ENCODE peak calls at places on chromosome 16, in four cellular contexts. One of them, this sample, is unnamed.

GRCh38 chr16:53478965-53479364 is 24.0 kb downstream of the AKTIP start:
- DNase-seq in neural progenitor cell: no peak
- DNase-seq in endothelial cell of umbilical vein: no peak
- DNase-seq in GM12878: no peak
- DNase-seq in this sample: no peak

GRCh38 chr16:84321932-84322331 is 27.3 kb downstream of the WFDC1 start:
- DNase-seq in neural progenitor cell: no peak
- DNase-seq in endothelial cell of umbilical vein: no peak
- DNase-seq in GM12878: no peak
- DNase-seq in this sample: no peak

GRCh38 chr16:17395849-17396480 is 74.8 kb downstream of the XYLT1 start:
- DNase-seq in neural progenitor cell: no peak
- DNase-seq in endothelial cell of umbilical vein: no peak
- DNase-seq in GM12878: no peak
- DNase-seq in this sample: no peak

GRCh38 chr16:22192261-22193133 is 13.6 kb upstream of the EEF2K start:
- DNase-seq in neural progenitor cell: peak
- DNase-seq in endothelial cell of umbilical vein: peak
- DNase-seq in GM12878: peak
- DNase-seq in this sample: peak

GRCh38 chr16:47965439-47965838 is 190.4 kb downstream of the ABCC12 start:
- DNase-seq in neural progenitor cell: peak
- DNase-seq in endothelial cell of umbilical vein: no peak
- DNase-seq in GM12878: no peak
- DNase-seq in this sample: no peak

GRCh38 chr16:81841709-81842108 is 62.6 kb downstream of the PLCG2 start:
- DNase-seq in neural progenitor cell: no peak
- DNase-seq in endothelial cell of umbilical vein: no peak
- DNase-seq in GM12878: peak
- DNase-seq in this sample: no peak

GRCh38 chr16:11909653-11910551 is 5.9 kb downstream of the GSPT1 start:
- DNase-seq in neural progenitor cell: no peak
- DNase-seq in endothelial cell of umbilical vein: no peak
- DNase-seq in GM12878: no peak
- DNase-seq in this sample: peak

GRCh38 chr16:79299154-79299799 is 301.3 kb downstream of the MAF start:
- DNase-seq in neural progenitor cell: peak
- DNase-seq in endothelial cell of umbilical vein: no peak
- DNase-seq in GM12878: no peak
- DNase-seq in this sample: no peak

GRCh38 chr16:49542391-49542891 is 168.8 kb downstream of the C16orf78 start:
- DNase-seq in neural progenitor cell: no peak
- DNase-seq in endothelial cell of umbilical vein: no peak
- DNase-seq in GM12878: no peak
- DNase-seq in this sample: no peak

GRCh38 chr16:30187971-30188561 is 4.7 kb downstream of the CORO1A start:
- DNase-seq in neural progenitor cell: no peak
- DNase-seq in endothelial cell of umbilical vein: no peak
- DNase-seq in GM12878: no peak
- DNase-seq in this sample: no peak

GRCh38 chr16:81621496-81621895 is 157.6 kb upstream of the PLCG2 start:
- DNase-seq in neural progenitor cell: no peak
- DNase-seq in endothelial cell of umbilical vein: no peak
- DNase-seq in GM12878: no peak
- DNase-seq in this sample: no peak

GRCh38 chr16:11004957-11005610 is 60.7 kb downstream of the CLEC16A start:
- DNase-seq in neural progenitor cell: no peak
- DNase-seq in endothelial cell of umbilical vein: no peak
- DNase-seq in GM12878: no peak
- DNase-seq in this sample: no peak

GRCh38 chr16:50709061-50709695 is 15.8 kb downstream of the NOD2 start:
- DNase-seq in neural progenitor cell: no peak
- DNase-seq in endothelial cell of umbilical vein: no peak
- DNase-seq in GM12878: no peak
- DNase-seq in this sample: no peak

GRCh38 chr16:47643610-47644009 is 182.5 kb downstream of the PHKB start:
- DNase-seq in neural progenitor cell: no peak
- DNase-seq in endothelial cell of umbilical vein: no peak
- DNase-seq in GM12878: no peak
- DNase-seq in this sample: no peak

GRCh38 chr16:77745972-77746371 is 23.7 kb downstream of the NUDT7 start:
- DNase-seq in neural progenitor cell: no peak
- DNase-seq in endothelial cell of umbilical vein: no peak
- DNase-seq in GM12878: no peak
- DNase-seq in this sample: no peak

GRCh38 chr16:11411059-11411550 is 65.8 kb downstream of the RMI2 start:
- DNase-seq in neural progenitor cell: no peak
- DNase-seq in endothelial cell of umbilical vein: no peak
- DNase-seq in GM12878: no peak
- DNase-seq in this sample: peak

GRCh38 chr16:3098459-3099394 is at the start of gene ZSCAN10:
- DNase-seq in neural progenitor cell: peak
- DNase-seq in endothelial cell of umbilical vein: no peak
- DNase-seq in GM12878: no peak
- DNase-seq in this sample: no peak

GRCh38 chr16:3101018-3101840 is 2.1 kb upstream of the ZSCAN10 start:
- DNase-seq in neural progenitor cell: peak
- DNase-seq in endothelial cell of umbilical vein: peak
- DNase-seq in GM12878: no peak
- DNase-seq in this sample: peak

GRCh38 chr16:3099395-3099731 is 269 bp upstream of the ZSCAN10 start:
- DNase-seq in neural progenitor cell: peak
- DNase-seq in endothelial cell of umbilical vein: no peak
- DNase-seq in GM12878: no peak
- DNase-seq in this sample: no peak

GRCh38 chr16:3101841-3102470 is 2.9 kb upstream of the ZSCAN10 start:
- DNase-seq in neural progenitor cell: peak
- DNase-seq in endothelial cell of umbilical vein: peak
- DNase-seq in GM12878: no peak
- DNase-seq in this sample: no peak

DNA sequence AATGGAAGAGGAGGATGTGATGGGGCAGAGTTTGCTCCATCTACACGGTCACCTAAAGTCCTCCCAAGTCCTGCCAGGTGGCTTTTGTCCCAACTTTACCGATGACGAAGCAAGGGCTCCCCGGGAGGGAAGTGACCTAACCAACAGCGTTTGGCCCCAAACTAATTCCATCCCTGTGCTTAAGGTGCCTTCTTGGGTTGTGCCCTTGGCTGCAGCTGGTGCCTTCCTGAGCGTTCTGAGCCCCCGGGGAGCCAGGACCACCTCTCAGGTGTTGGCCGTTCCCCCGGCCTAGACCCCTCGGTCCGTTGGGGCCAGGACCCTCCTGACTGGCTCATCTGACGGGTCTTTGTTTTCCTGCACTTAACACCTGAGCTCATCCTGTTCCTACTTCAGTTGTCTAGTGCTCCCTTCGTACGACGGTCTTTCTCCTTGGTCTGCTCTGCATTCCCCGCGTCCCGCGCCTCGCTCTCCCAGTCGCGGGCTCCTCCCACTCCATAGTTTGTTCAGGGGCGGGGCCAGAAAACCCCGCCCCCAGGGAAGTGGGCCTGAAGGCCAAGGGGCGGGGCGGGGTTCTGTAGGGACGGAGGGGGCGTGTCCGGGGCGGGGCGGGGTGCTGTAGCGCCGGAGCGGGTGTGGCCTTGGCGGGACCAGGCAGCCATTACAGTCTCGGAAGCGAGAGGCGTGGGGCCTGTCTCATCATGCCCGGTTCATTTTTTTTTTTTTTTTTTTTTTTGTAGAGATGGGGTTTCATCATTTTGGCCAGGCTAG is 822 bp upstream of the ZSCAN10 start:
- DNase-seq in neural progenitor cell: peak
- DNase-seq in endothelial cell of umbilical vein: peak
- DNase-seq in GM12878: no peak
- DNase-seq in this sample: peak
- TF ChIP-seq CTCF in neural progenitor cell: no peak
- TF ChIP-seq CTCF in endothelial cell of umbilical vein: no peak
- TF ChIP-seq CTCF in GM12878: no peak
- TF ChIP-seq CTCF in this sample: no peak

GRCh38 chr16:830107-830870 is 29.8 kb upstream of the GNG13 start:
- DNase-seq in neural progenitor cell: no peak
- DNase-seq in endothelial cell of umbilical vein: no peak
- DNase-seq in GM12878: no peak
- DNase-seq in this sample: no peak
- H3K4me2 ChIP-seq in neural progenitor cell: no peak
- H3K4me2 ChIP-seq in endothelial cell of umbilical vein: no peak
- H3K4me2 ChIP-seq in GM12878: no peak
- H3K4me2 ChIP-seq in this sample: no peak

DNA sequence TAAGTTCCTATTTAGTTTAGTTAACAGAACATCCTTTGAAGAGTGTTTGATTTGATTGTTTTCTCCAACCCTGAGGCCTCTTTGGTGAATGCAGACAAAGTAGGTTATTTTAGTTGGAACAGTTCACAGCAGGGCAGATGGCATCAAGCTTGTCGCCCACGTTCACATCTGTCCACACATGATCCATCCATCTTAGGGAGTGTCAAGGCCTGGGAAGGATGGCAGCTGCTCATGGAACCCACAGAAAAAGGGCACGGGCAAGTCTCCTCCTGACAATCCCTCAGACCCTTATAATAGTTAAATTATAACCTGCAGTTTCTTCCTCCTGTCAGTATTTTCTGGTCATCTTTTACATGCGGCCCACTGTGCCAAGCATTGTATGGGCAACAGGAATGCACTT is 60.2 kb downstream of the KNOP1 start:
- DNase-seq in neural progenitor cell: no peak
- DNase-seq in endothelial cell of umbilical vein: no peak
- DNase-seq in GM12878: no peak
- DNase-seq in this sample: no peak
- TF ChIP-seq EZH2 in neural progenitor cell: no peak
- TF ChIP-seq EZH2 in endothelial cell of umbilical vein: no peak
- TF ChIP-seq EZH2 in GM12878: no peak
- TF ChIP-seq EZH2 in this sample: no peak

DNA sequence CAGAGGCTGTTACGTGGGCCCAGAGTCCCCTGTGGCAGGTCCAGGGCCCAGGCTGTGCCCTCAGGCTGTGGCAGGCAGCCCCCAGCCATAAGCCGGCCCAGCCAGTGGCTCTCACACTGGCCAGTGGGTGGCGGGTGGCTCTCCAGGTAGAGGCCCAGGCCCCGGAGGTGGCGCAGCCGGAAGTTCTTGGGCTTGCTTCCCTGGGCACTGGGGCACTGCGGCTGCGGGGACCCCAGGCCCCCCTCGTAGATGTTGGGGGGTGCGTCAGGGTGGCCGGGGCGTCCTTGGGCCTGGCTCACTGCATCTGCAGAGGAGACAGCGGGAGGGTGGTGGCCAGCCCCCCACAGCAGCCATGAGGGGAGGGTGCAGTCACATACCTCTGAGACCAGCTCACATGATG is 715 bp downstream of the C16orf90 start:
- DNase-seq in neural progenitor cell: no peak
- DNase-seq in endothelial cell of umbilical vein: no peak
- DNase-seq in GM12878: no peak
- DNase-seq in this sample: no peak
- TF ChIP-seq CTCF in neural progenitor cell: no peak
- TF ChIP-seq CTCF in endothelial cell of umbilical vein: no peak
- TF ChIP-seq CTCF in GM12878: no peak
- TF ChIP-seq CTCF in this sample: no peak

GRCh38 chr16:87273471-87274030 is 43.6 kb downstream of the C16orf95 start:
- DNase-seq in neural progenitor cell: no peak
- DNase-seq in endothelial cell of umbilical vein: no peak
- DNase-seq in GM12878: no peak
- DNase-seq in this sample: no peak
- H3K4me2 ChIP-seq in neural progenitor cell: no peak
- H3K4me2 ChIP-seq in endothelial cell of umbilical vein: no peak
- H3K4me2 ChIP-seq in GM12878: no peak
- H3K4me2 ChIP-seq in this sample: no peak

DNA sequence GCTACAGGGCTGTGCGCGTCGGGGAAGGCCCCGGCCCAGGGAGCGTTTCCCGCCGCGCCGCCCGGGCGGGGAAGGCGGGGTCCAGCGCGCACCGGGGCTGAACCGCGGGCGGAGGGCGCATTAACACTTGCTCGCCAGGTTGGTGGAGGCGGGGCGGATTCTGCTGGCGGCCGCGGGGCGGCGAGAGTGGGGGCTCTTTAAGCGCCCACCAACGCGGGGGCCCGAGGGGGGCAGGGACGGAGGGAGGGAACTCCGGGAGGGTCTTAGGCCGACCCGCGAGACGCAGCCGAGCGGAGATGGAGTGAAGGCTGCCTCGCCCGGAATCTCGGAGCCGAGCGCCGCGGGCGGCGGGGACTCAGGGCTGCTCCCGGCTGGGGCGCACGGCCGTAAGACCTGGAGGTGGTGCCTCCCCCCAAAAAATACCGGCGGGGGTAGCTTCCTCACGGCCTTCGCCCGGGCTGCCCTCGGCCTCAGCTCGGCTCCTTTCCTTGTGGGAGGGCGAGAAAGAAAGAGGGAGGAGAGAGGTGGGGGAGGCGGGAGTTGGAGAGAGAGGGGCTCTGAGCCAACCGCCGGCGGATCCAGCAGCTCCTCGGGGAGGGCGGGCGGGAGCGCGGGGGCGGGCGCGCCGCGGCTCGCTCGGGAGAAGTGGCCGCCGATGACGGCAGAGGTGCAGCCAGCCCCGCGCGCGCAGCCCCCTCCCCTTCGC is 415 bp upstream of the FOXF1 start:
- DNase-seq in neural progenitor cell: peak
- DNase-seq in endothelial cell of umbilical vein: peak
- DNase-seq in GM12878: no peak
- DNase-seq in this sample: peak
- TF ChIP-seq EZH2 in neural progenitor cell: no peak
- TF ChIP-seq EZH2 in endothelial cell of umbilical vein: no peak
- TF ChIP-seq EZH2 in GM12878: no peak
- TF ChIP-seq EZH2 in this sample: peak

GRCh38 chr16:67013823-67014640 is 14.9 kb upstream of the CBFB start:
- DNase-seq in neural progenitor cell: peak
- DNase-seq in endothelial cell of umbilical vein: peak
- DNase-seq in GM12878: no peak
- DNase-seq in this sample: peak
- TF ChIP-seq CTCF in neural progenitor cell: peak
- TF ChIP-seq CTCF in endothelial cell of umbilical vein: no peak
- TF ChIP-seq CTCF in GM12878: peak
- TF ChIP-seq CTCF in this sample: peak

This sample was measured in hepatocyte.